ENCODE peak calls at places on chromosomes 7 and 10, in seven cellular contexts. H is EH; O is AG09319; U is stimulated activated CD4-positive, alpha-beta T cell treated with anti-CD3 and anti-CD28 coated beads, Interleukin-1b, Interleukin-23, amount 100 ng/mL, for 1 hour; F is RPMI7951; G is head of caudate nucleus; C is nephron progenitor cell. I is an unnamed sample.

GRCh38 chr7:45594780-45595535 is 20.8 kb downstream of the ADCY1 start:
- DNase-seq in H (no peak), O (no peak), U (no peak), F (no peak), G (no peak), C (no peak), I (peak; percentile 6)

GRCh38 chr10:131816941-131817700 is 83.7 kb upstream of the PPP2R2D start:
- DNase-seq in H (no peak), O (no peak), U (no peak), F (no peak), G (no peak), C (no peak), I (peak; percentile 6)

GRCh38 chr10:131162211-131162610 is 149.3 kb downstream of the TCERG1L start:
- DNase-seq in H (no peak), O (no peak), U (no peak), F (no peak), G (no peak), C (no peak), I (no peak)

GRCh38 chr7:135976312-135977019 is 693 bp downstream of the MTPN start:
- DNase-seq in H (no peak), O (no peak), U (peak; percentile 5), F (no peak), G (peak; percentile 24), C (no peak), I (peak; percentile 56)

GRCh38 chr7:114857605-114858004 is 64.3 kb upstream of the MDFIC start:
- DNase-seq in H (peak; percentile 7), O (no peak), U (no peak), F (no peak), G (no peak), C (no peak), I (no peak)

GRCh38 chr10:2351566-2351965 is 614.2 kb upstream of the ADARB2 start:
- DNase-seq in H (no peak), O (no peak), U (no peak), F (peak; percentile 51), G (no peak), C (no peak), I (no peak)

GRCh38 chr7:77413861-77414424 is 2.2 kb downstream of the GSAP start:
- DNase-seq in H (peak; percentile 19), O (no peak), U (no peak), F (no peak), G (no peak), C (no peak), I (no peak)

GRCh38 chr7:43639858-43640491 is 57.1 kb downstream of the STK17A start:
- DNase-seq in H (peak; percentile 89), O (peak; percentile 75), U (no peak), F (peak; percentile 79), G (peak; percentile 13), C (no peak), I (peak; percentile 60)

GRCh38 chr7:145212050-145212449 is 376.2 kb upstream of the TPK1 start:
- DNase-seq in H (no peak), O (no peak), U (no peak), F (peak; percentile 30), G (peak; percentile 68), C (no peak), I (no peak)

GRCh38 chr7:298375-298702 is 8.4 kb downstream of the FOXL3 start:
- DNase-seq in H (no peak), O (no peak), U (no peak), F (no peak), G (no peak), C (no peak), I (no peak)

GRCh38 chr7:141071855-141072547 is 1.9 kb upstream of the TMEM178B start:
- DNase-seq in H (no peak), O (no peak), U (no peak), F (peak; percentile 33), G (peak; percentile 37), C (no peak), I (no peak)

GRCh38 chr7:158569858-158570239 is 17.8 kb downstream of the PTPRN2 start:
- DNase-seq in H (no peak), O (no peak), U (no peak), F (no peak), G (no peak), C (no peak), I (no peak)

GRCh38 chr10:47137311-47137851 is 162.6 kb upstream of the GDF10 start:
- DNase-seq in H (peak; percentile 97), O (no peak), U (no peak), F (peak; percentile 64), G (no peak), C (no peak), I (no peak)

GRCh38 chr7:110090113-110090820 is 1000.7 kb upstream of the LRRN3 start:
- DNase-seq in H (peak; percentile 59), O (no peak), U (no peak), F (no peak), G (peak; percentile 4), C (no peak), I (no peak)

GRCh38 chr10:96512524-96512991 is 1.2 kb downstream of the TLL2 start:
- DNase-seq in H (no peak), O (no peak), U (no peak), F (peak; percentile 11), G (peak; percentile 29), C (peak; percentile 54), I (peak; percentile 25)

GRCh38 chr7:30739691-30740090 is 12.2 kb upstream of the INMT start:
- DNase-seq in H (no peak), O (no peak), U (no peak), F (no peak), G (no peak), C (no peak), I (no peak)

GRCh38 chr10:133100706-133101463 is 13.2 kb downstream of the ADGRA1 start:
- DNase-seq in H (peak; percentile 9), O (no peak), U (no peak), F (no peak), G (no peak), C (peak; percentile 82), I (peak; percentile 31)

GRCh38 chr10:87030912-87031635 is 11.0 kb downstream of the FAM25A start:
- DNase-seq in H (no peak), O (no peak), U (no peak), F (no peak), G (no peak), C (no peak), I (no peak)